ENCODE peak calls at places on chromosomes 2 and 18, in eight cellular contexts. One of them, this sample, is unnamed.
A peak's percentile ranks its signal among the peaks of the same experiment; 100 is the strongest.

GRCh38 chr2:88055049-88055435 is 541 bp downstream of the KRCC1 start:
- DNase-seq in breast epithelium: no peak
- DNase-seq in K562: no peak
- DNase-seq in prostate gland: no peak
- DNase-seq in Peyer's patch: no peak
- DNase-seq in tibial nerve: no peak
- DNase-seq in ovary: peak; percentile 16
- DNase-seq in vagina: no peak
- DNase-seq in this sample: no peak

GRCh38 chr2:138877421-138877820 is 97.2 kb upstream of the NXPH2 start:
- DNase-seq in vagina: no peak
- DNase-seq in tibial nerve: no peak
- DNase-seq in breast epithelium: no peak
- DNase-seq in K562: no peak
- DNase-seq in ovary: no peak
- DNase-seq in Peyer's patch: no peak
- DNase-seq in prostate gland: no peak
- DNase-seq in this sample: no peak

GRCh38 chr18:79765491-79766245 is 32.1 kb upstream of the KCNG2 start:
- DNase-seq in tibial nerve: no peak
- DNase-seq in prostate gland: no peak
- DNase-seq in vagina: no peak
- DNase-seq in ovary: no peak
- DNase-seq in breast epithelium: peak; percentile 19
- DNase-seq in Peyer's patch: peak; percentile 24
- DNase-seq in K562: no peak
- DNase-seq in this sample: peak; percentile 40

GRCh38 chr18:14961991-14962390 is 214.0 kb downstream of the ANKRD30B start:
- DNase-seq in K562: no peak
- DNase-seq in vagina: no peak
- DNase-seq in tibial nerve: no peak
- DNase-seq in prostate gland: no peak
- DNase-seq in ovary: no peak
- DNase-seq in Peyer's patch: no peak
- DNase-seq in breast epithelium: no peak
- DNase-seq in this sample: no peak

GRCh38 chr2:48126180-48126579 is 219.9 kb upstream of the FBXO11 start:
- DNase-seq in breast epithelium: no peak
- DNase-seq in Peyer's patch: no peak
- DNase-seq in ovary: no peak
- DNase-seq in tibial nerve: no peak
- DNase-seq in vagina: no peak
- DNase-seq in K562: no peak
- DNase-seq in prostate gland: no peak
- DNase-seq in this sample: no peak

GRCh38 chr2:91477731-91478672 is 2786.5 kb downstream of the RPIA start:
- DNase-seq in tibial nerve: no peak
- DNase-seq in K562: peak; percentile 16
- DNase-seq in breast epithelium: peak; percentile 52
- DNase-seq in Peyer's patch: peak; percentile 49
- DNase-seq in vagina: peak; percentile 97
- DNase-seq in ovary: peak; percentile 10
- DNase-seq in prostate gland: no peak
- DNase-seq in this sample: peak; percentile 86

GRCh38 chr18:79818631-79819030 is 20.9 kb downstream of the KCNG2 start:
- DNase-seq in vagina: peak; percentile 61
- DNase-seq in Peyer's patch: no peak
- DNase-seq in K562: no peak
- DNase-seq in tibial nerve: no peak
- DNase-seq in ovary: no peak
- DNase-seq in breast epithelium: no peak
- DNase-seq in prostate gland: no peak
- DNase-seq in this sample: no peak

GRCh38 chr2:235763816-235764215 is 270.0 kb downstream of the AGAP1 start:
- DNase-seq in tibial nerve: no peak
- DNase-seq in K562: no peak
- DNase-seq in vagina: no peak
- DNase-seq in ovary: no peak
- DNase-seq in prostate gland: no peak
- DNase-seq in breast epithelium: no peak
- DNase-seq in Peyer's patch: no peak
- DNase-seq in this sample: no peak

GRCh38 chr2:237472909-237473308 is 14.1 kb upstream of the MLPH start:
- DNase-seq in breast epithelium: no peak
- DNase-seq in K562: no peak
- DNase-seq in Peyer's patch: no peak
- DNase-seq in tibial nerve: no peak
- DNase-seq in ovary: no peak
- DNase-seq in vagina: no peak
- DNase-seq in prostate gland: no peak
- DNase-seq in this sample: no peak

GRCh38 chr2:237474511-237474911 is 12.5 kb upstream of the MLPH start:
- DNase-seq in breast epithelium: no peak
- DNase-seq in K562: no peak
- DNase-seq in prostate gland: no peak
- DNase-seq in vagina: no peak
- DNase-seq in tibial nerve: no peak
- DNase-seq in Peyer's patch: no peak
- DNase-seq in ovary: peak; percentile 60
- DNase-seq in this sample: no peak

GRCh38 chr2:237473474-237474453 is 13.3 kb upstream of the MLPH start:
- DNase-seq in tibial nerve: no peak
- DNase-seq in ovary: no peak
- DNase-seq in vagina: no peak
- DNase-seq in prostate gland: no peak
- DNase-seq in Peyer's patch: no peak
- DNase-seq in breast epithelium: no peak
- DNase-seq in K562: no peak
- DNase-seq in this sample: no peak

GRCh38 chr2:237475704-237476107 is 11.3 kb upstream of the MLPH start:
- DNase-seq in K562: no peak
- DNase-seq in ovary: no peak
- DNase-seq in breast epithelium: no peak
- DNase-seq in Peyer's patch: no peak
- DNase-seq in vagina: no peak
- DNase-seq in tibial nerve: no peak
- DNase-seq in prostate gland: no peak
- DNase-seq in this sample: no peak

DNA sequence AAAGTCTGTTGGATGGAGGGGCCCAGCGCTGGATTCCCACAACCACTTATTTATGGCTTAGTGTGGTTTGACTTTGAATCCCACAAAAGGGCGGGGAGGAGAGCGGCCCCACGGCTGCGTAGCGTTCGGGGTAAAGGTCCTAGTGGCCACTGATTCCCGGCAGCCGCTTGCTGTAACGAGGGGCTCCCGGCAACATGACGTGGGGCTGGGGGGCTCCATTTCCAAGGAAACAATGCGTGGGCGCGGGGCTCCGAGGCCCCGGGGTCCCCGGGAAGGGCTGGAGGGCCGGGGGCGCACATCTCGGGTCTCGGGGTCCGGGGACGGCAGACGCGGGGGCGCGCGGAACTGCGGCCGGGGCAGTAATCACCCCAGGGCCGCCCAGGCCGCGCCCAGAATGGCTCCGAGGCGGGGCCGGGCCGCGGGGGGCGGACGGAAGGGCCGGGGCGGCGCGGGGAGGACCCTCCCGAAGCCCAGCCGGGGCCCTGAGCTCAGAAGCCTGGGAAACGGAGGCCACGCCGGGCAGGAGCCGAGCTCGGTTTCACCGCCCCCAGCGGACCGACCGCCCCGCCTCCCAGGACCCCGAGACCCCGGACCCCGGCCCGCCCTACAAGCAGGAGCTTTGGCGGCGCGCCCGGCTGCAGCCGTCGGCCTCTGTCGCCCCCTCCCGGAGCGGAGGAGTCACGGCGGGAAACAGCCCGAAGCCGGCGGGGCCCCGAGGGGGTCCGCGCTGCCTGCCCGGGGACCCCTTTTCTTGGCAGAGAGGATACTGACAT is 11.9 kb upstream of the MLPH start:
- DNase-seq in vagina: no peak
- DNase-seq in K562: peak; percentile 70
- DNase-seq in Peyer's patch: peak; percentile 88
- DNase-seq in breast epithelium: peak; percentile 84
- DNase-seq in prostate gland: peak; percentile 76
- DNase-seq in tibial nerve: peak; percentile 75
- DNase-seq in ovary: peak; percentile 90
- DNase-seq in this sample: peak; percentile 97
- TF ChIP-seq POLR2A in vagina: no peak
- TF ChIP-seq POLR2A in K562: no peak
- TF ChIP-seq POLR2A in Peyer's patch: peak; percentile 34
- TF ChIP-seq POLR2A in breast epithelium: peak; percentile 9
- TF ChIP-seq POLR2A in prostate gland: peak; percentile 41
- TF ChIP-seq POLR2A in tibial nerve: peak; percentile 50
- TF ChIP-seq POLR2A in ovary: no peak
- TF ChIP-seq POLR2A in this sample: no peak

GRCh38 chr2:113899166-113899565 is 9.3 kb downstream of the ACTR3 start:
- DNase-seq in Peyer's patch: no peak
- DNase-seq in prostate gland: no peak
- DNase-seq in vagina: no peak
- DNase-seq in K562: no peak
- DNase-seq in breast epithelium: no peak
- DNase-seq in ovary: no peak
- DNase-seq in tibial nerve: no peak
- DNase-seq in this sample: no peak
- H3K4me3 ChIP-seq in Peyer's patch: no peak overlapping the region
- H3K4me3 ChIP-seq in prostate gland: no peak overlapping the region
- H3K4me3 ChIP-seq in vagina: no peak overlapping the region
- H3K4me3 ChIP-seq in K562: no peak overlapping the region
- H3K4me3 ChIP-seq in breast epithelium: no peak overlapping the region
- H3K4me3 ChIP-seq in ovary: no peak overlapping the region
- H3K4me3 ChIP-seq in tibial nerve: no peak overlapping the region
- H3K4me3 ChIP-seq in this sample: no peak overlapping the region

GRCh38 chr2:73212098-73212447 is 2.0 kb upstream of the SMYD5 start:
- DNase-seq in ovary: no peak
- DNase-seq in prostate gland: no peak
- DNase-seq in tibial nerve: no peak
- DNase-seq in Peyer's patch: no peak
- DNase-seq in vagina: no peak
- DNase-seq in breast epithelium: no peak
- DNase-seq in K562: no peak
- DNase-seq in this sample: no peak

GRCh38 chr2:73217160-73217559 is 3.1 kb downstream of the SMYD5 start:
- DNase-seq in ovary: no peak
- DNase-seq in vagina: no peak
- DNase-seq in breast epithelium: no peak
- DNase-seq in tibial nerve: no peak
- DNase-seq in K562: no peak
- DNase-seq in prostate gland: no peak
- DNase-seq in Peyer's patch: no peak
- DNase-seq in this sample: no peak

GRCh38 chr2:73212448-73213176 is 1.4 kb upstream of the SMYD5 start:
- DNase-seq in Peyer's patch: peak; percentile 85
- DNase-seq in breast epithelium: peak; percentile 67
- DNase-seq in vagina: no peak
- DNase-seq in prostate gland: peak; percentile 36
- DNase-seq in ovary: peak; percentile 38
- DNase-seq in tibial nerve: peak; percentile 31
- DNase-seq in K562: peak; percentile 84
- DNase-seq in this sample: peak; percentile 34

GRCh38 chr2:73215254-73215653 is 1.2 kb downstream of the SMYD5 start:
- DNase-seq in prostate gland: no peak
- DNase-seq in K562: no peak
- DNase-seq in tibial nerve: no peak
- DNase-seq in vagina: no peak
- DNase-seq in ovary: no peak
- DNase-seq in breast epithelium: no peak
- DNase-seq in Peyer's patch: no peak
- DNase-seq in this sample: no peak

DNA sequence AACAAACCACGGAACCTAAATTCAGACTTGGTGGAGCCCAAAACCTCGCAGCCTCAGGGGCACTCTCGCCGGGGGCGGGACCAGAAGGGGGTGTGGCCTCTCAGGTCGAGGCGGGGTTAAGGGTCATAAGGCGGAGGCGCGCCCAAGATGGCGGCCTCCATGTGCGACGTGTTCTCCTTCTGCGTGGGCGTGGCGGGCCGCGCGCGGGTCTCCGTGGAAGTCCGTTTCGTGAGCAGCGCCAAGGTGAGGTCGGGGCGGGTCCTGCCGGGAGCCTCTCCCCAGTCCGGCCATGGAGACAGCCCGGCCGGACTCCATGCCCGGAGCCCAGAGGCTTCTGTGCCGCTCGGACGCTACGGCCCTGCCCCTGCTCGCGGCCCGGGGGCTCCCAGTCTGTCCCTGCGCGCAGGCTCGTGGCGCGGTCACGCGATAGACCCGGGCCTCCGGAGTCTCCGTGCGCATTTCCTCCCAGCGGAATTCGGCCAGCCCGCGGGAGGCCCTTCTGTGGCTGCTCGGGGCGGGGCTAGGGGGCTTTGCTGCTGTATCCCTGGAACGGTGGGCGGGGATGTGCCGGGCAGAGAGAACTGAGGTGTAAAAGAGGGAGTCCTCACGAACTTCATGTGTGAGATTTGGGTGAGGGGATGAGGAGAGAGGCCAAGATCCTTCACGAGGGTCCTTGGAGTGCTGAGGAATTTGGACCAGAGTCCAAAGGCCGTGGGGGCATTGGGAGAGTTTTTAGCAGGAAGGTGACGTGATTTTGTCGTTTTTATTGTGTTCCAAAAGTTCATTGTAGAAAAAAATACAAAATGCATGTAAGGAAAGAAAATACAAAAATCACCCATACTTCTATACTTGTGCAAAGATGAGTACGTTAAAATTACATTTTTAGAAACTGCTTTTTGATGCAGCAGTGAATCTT is at the start of gene SMYD5:
- DNase-seq in prostate gland: peak; percentile 70
- DNase-seq in vagina: no peak
- DNase-seq in Peyer's patch: peak; percentile 95
- DNase-seq in ovary: peak; percentile 87
- DNase-seq in breast epithelium: peak; percentile 76
- DNase-seq in K562: peak; percentile 96
- DNase-seq in tibial nerve: peak; percentile 72
- DNase-seq in this sample: peak; percentile 97
- TF ChIP-seq POLR2A in prostate gland: no peak
- TF ChIP-seq POLR2A in vagina: no peak
- TF ChIP-seq POLR2A in Peyer's patch: peak; percentile 22
- TF ChIP-seq POLR2A in ovary: peak; percentile 31
- TF ChIP-seq POLR2A in breast epithelium: no peak
- TF ChIP-seq POLR2A in K562: peak; percentile 84
- TF ChIP-seq POLR2A in tibial nerve: no peak
- TF ChIP-seq POLR2A in this sample: no peak

GRCh38 chr2:238105506-238106338 is 5.6 kb downstream of the ESPNL start:
- DNase-seq in breast epithelium: peak; percentile 46
- DNase-seq in Peyer's patch: peak; percentile 42
- DNase-seq in K562: no peak
- DNase-seq in tibial nerve: peak; percentile 3
- DNase-seq in prostate gland: no peak
- DNase-seq in vagina: no peak
- DNase-seq in ovary: no peak
- DNase-seq in this sample: no peak

GRCh38 chr2:238106339-238106697 is 6.2 kb downstream of the ESPNL start:
- DNase-seq in K562: no peak
- DNase-seq in breast epithelium: peak; percentile 35
- DNase-seq in prostate gland: no peak
- DNase-seq in Peyer's patch: peak; percentile 44
- DNase-seq in tibial nerve: no peak
- DNase-seq in vagina: no peak
- DNase-seq in ovary: no peak
- DNase-seq in this sample: no peak

GRCh38 chr2:238106698-238107524 is 6.8 kb downstream of the ESPNL start:
- DNase-seq in K562: peak; percentile 71
- DNase-seq in ovary: no peak
- DNase-seq in prostate gland: no peak
- DNase-seq in tibial nerve: no peak
- DNase-seq in vagina: no peak
- DNase-seq in breast epithelium: peak; percentile 48
- DNase-seq in Peyer's patch: peak; percentile 73
- DNase-seq in this sample: no peak

GRCh38 chr2:238108423-238109201 is 8.5 kb downstream of the ESPNL start:
- DNase-seq in K562: peak; percentile 53
- DNase-seq in ovary: no peak
- DNase-seq in tibial nerve: no peak
- DNase-seq in breast epithelium: peak; percentile 42
- DNase-seq in vagina: no peak
- DNase-seq in prostate gland: no peak
- DNase-seq in Peyer's patch: peak; percentile 86
- DNase-seq in this sample: no peak

DNA sequence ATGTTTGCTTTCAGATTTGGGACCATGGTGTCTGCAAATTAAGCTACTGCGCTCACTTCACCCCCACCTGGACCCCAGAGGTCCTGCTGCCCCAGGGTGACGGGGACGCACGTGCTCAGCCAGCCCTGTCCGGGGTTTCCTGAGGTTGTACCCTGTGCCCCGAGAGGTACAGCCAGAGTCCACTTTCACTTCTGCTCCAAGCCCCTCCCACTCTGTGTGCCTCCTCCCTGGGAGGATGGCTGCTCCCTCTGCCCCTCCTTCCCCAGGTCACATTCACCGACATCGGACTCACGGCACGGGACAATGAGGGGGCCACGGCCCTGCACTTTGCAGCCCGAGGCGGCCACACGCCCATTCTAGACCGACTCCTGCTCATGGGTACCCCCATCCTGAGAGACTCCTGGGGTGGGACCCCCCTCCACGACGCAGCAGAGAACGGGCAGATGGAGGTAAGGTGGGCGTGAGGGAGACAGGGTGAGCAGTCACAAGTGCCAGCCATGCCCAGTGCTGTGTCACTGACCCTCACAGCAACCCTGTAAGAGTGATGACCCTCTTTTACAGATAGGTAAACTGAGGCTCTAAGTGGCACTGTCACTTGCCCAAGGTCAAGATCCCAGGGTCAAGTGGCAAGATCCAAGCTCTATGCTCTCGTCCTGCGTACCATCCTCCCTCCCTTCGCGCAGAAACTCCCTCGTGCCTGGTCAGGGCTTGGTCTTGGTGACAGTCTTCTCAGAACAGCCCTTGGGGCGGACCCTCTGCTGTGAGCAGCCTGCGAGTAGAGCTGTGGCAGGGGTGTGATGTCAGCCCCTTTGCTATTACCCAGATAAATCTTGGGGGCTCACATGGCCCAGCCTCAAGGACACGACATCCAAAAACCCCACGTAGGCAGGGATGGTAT is 7.6 kb downstream of the ESPNL start:
- DNase-seq in breast epithelium: peak; percentile 37
- DNase-seq in prostate gland: no peak
- DNase-seq in ovary: no peak
- DNase-seq in K562: peak; percentile 30
- DNase-seq in vagina: no peak
- DNase-seq in Peyer's patch: peak; percentile 92
- DNase-seq in tibial nerve: no peak
- DNase-seq in this sample: no peak
- H3K4me3 ChIP-seq in breast epithelium: no peak overlapping the region
- H3K4me3 ChIP-seq in prostate gland: no peak overlapping the region
- H3K4me3 ChIP-seq in ovary: no peak overlapping the region
- H3K4me3 ChIP-seq in K562: no peak overlapping the region
- H3K4me3 ChIP-seq in vagina: no peak overlapping the region
- H3K4me3 ChIP-seq in Peyer's patch: peak overlapping the region; percentile 32
- H3K4me3 ChIP-seq in tibial nerve: no peak overlapping the region
- H3K4me3 ChIP-seq in this sample: no peak overlapping the region